ENCODE peak calls at places on chromosomes 1 and 21, in nine cellular contexts. Q is tibial nerve, P is left lung, D is uterus, I is cardiac fibroblast, K is IMR-90, M is astrocyte, G is AG04450, Z is cardiac muscle cell. U is an unnamed sample.

GRCh38 chr1:166906647-166907046 is 30.6 kb upstream of the TADA1 start:
- DNase-seq in Z (no peak), P (no peak), D (no peak), G (no peak), I (no peak), Q (no peak), K (no peak), M (peak; percentile 31), U (no peak)

GRCh38 chr21:45139473-45139872 is 65.1 kb downstream of the ADARB1 start:
- DNase-seq in G (no peak), P (no peak), K (no peak), D (no peak), Q (no peak), Z (no peak), I (no peak), M (no peak), U (no peak)

GRCh38 chr1:27959792-27960603 is at the start of gene XKR8:
- DNase-seq in Z (peak; percentile 79), K (peak; percentile 57), I (peak; percentile 82), P (peak; percentile 96), M (peak; percentile 55), Q (peak; percentile 38), G (peak; percentile 23), D (peak; percentile 68), U (peak; percentile 90)

GRCh38 chr1:148379697-148380096 is 103.4 kb downstream of the PPIAL4G start:
- DNase-seq in K (no peak), D (no peak), Z (no peak), M (no peak), Q (no peak), P (no peak), G (no peak), I (no peak), U (no peak)

GRCh38 chr1:108505766-108506075 is 54.2 kb upstream of the EEIG2 start:
- DNase-seq in K (no peak), D (no peak), I (no peak), P (no peak), G (no peak), M (no peak), Q (no peak), Z (no peak), U (no peak)

GRCh38 chr21:42357307-42357706 is 6.5 kb upstream of the TFF2 start:
- DNase-seq in Z (no peak), P (no peak), D (no peak), Q (no peak), G (no peak), K (no peak), M (no peak), I (no peak), U (no peak)

GRCh38 chr1:52798331-52798730 is 44.2 kb upstream of the ZYG11A start:
- DNase-seq in Q (no peak), P (no peak), Z (no peak), D (no peak), M (no peak), K (no peak), I (no peak), G (no peak), U (no peak)

GRCh38 chr1:50704126-50704525 is 255.9 kb downstream of the FAF1 start:
- DNase-seq in I (peak; percentile 56), Q (peak; percentile 39), M (no peak), K (peak; percentile 41), D (no peak), Z (peak; percentile 45), P (no peak), G (peak; percentile 6), U (no peak)

GRCh38 chr1:167762061-167762746 is 40.4 kb downstream of the MPZL1 start:
- DNase-seq in D (no peak), M (no peak), P (no peak), Q (no peak), K (no peak), G (no peak), I (no peak), Z (no peak), U (no peak)

GRCh38 chr1:230057681-230058565 is 9.1 kb upstream of the GALNT2 start:
- DNase-seq in Q (no peak), K (no peak), P (no peak), Z (no peak), M (no peak), G (no peak), I (no peak), D (no peak), U (no peak)

GRCh38 chr1:39717809-39718208 is 20.9 kb upstream of the PPIE start:
- DNase-seq in K (no peak), Z (no peak), M (no peak), Q (no peak), G (no peak), P (no peak), D (no peak), I (no peak), U (no peak)

GRCh38 chr1:26307363-26307781 is 936 bp upstream of the UBXN11 start:
- DNase-seq in D (no peak), K (no peak), M (no peak), I (no peak), G (no peak), Q (no peak), Z (no peak), P (no peak), U (no peak)

GRCh38 chr1:168053681-168054080 is 83.0 kb downstream of the GPR161 start:
- DNase-seq in M (no peak), G (no peak), D (no peak), I (no peak), P (no peak), Q (no peak), Z (peak; percentile 10), K (no peak), U (no peak)

GRCh38 chr21:43333301-43334062 is 93.4 kb downstream of the SIK1 start:
- DNase-seq in M (peak; percentile 90), D (peak; percentile 34), Q (peak; percentile 31), Z (peak; percentile 79), K (peak; percentile 96), G (peak; percentile 80), P (peak; percentile 83), I (peak; percentile 92), U (no peak)

GRCh38 chr1:170513138-170513537 is 18.8 kb upstream of the GORAB start:
- DNase-seq in G (no peak), I (no peak), Q (no peak), P (no peak), Z (no peak), K (no peak), M (no peak), D (no peak), U (no peak)

GRCh38 chr21:40844935-40845334 is 2.0 kb downstream of the DSCAM start:
- DNase-seq in M (no peak), I (no peak), K (no peak), G (no peak), Q (no peak), P (no peak), Z (no peak), D (no peak), U (no peak)

GRCh38 chr21:40847956-40848355 is 998 bp upstream of the DSCAM start:
- DNase-seq in M (no peak), Q (no peak), Z (no peak), K (no peak), D (no peak), P (no peak), I (no peak), G (no peak), U (no peak)

GRCh38 chr21:40846566-40847411 is at the start of gene DSCAM:
- DNase-seq in I (no peak), G (no peak), M (peak; percentile 18), Z (peak; percentile 34), Q (no peak), K (no peak), D (no peak), P (peak; percentile 71), U (no peak)

GRCh38 chr21:40845621-40846020 is 1.3 kb downstream of the DSCAM start:
- DNase-seq in Q (no peak), D (no peak), M (peak; percentile 42), I (no peak), P (no peak), G (no peak), K (peak; percentile 3), Z (no peak), U (no peak)

DNA sequence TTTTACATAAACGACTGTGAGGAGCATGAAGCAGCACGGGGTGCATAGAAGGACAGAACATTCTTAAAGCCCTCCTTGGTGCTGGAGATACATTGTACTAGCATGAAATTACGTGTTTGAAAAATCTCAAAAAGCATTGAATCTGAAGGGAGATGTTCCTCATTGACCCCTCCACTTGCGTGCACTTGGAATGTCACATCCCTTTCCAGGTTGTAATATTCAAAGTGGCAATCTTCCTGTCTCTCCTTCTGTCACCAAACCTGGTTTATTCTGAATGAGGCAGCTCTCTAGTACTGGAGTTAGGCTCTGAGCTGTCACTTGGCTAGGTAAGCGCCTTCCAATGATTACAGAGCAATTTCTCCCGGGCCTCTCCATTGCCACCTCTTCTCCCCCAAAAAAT is 901 bp downstream of the DSCAM start:
- DNase-seq in K (no peak), Q (no peak), M (no peak), G (no peak), D (no peak), I (no peak), Z (peak; percentile 14), P (no peak), U (no peak)
- H3K4me3 ChIP-seq in K (no peak overlapping the region), Q (no peak overlapping the region), M (peak overlapping the region; percentile 17), G (no peak overlapping the region), D (no peak overlapping the region), I (no peak overlapping the region), Z (peak overlapping the region; percentile 22), P (no peak overlapping the region), U (no peak overlapping the region)

GRCh38 chr1:206856674-206857464 is 8.6 kb upstream of the IL20 start:
- DNase-seq in Z (no peak), I (no peak), M (no peak), D (no peak), G (no peak), P (no peak), K (no peak), Q (no peak), U (no peak)
- TF ChIP-seq CTCF in Z (peak; percentile 22), I (peak; percentile 19), M (no peak), D (no peak), G (peak; percentile 39), P (no peak), K (no peak), Q (no peak), U (peak; percentile 5)

DNA sequence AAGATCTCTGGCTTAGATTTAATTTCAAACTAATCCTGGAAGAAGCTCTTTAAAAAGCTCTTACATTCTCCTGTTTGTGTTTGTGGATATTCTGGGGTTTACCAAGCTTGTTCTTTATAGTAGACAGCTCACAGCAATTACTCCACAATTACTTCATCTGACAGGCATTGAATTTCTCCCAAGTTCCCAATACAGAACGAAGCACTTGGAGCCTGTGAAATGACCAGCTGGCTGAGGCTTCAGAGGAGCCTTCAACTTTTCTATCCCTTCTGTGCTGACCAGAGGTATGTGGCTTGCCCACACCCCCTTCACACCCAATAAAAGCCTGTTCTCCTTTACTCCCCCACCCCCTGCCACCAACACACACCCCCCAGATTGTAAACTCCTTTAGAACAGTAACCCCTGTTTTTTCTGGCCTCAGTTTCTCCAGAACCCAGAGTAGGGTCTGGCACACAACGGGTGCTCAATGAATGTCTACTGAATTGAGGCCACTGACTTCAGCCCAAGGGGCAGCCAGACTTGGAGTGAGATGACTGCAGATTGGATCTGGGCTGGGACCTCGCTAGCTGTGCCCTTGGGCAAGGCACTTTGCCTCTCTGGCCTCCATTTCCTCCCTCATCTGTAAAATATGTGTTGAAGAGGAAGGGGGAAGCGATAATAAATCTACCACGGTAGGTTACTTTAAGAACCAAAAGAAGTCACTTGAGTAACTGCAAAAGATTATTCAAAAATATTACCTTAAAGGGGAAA is 744 bp upstream of the GRHL3 start:
- DNase-seq in K (peak; percentile 36), I (peak; percentile 59), D (no peak), P (no peak), M (peak; percentile 66), G (peak; percentile 26), Q (no peak), Z (no peak), U (no peak)
- H3K4me3 ChIP-seq in K (no peak overlapping the region), I (no peak overlapping the region), D (no peak overlapping the region), P (no peak overlapping the region), M (no peak overlapping the region), G (no peak overlapping the region), Q (no peak overlapping the region), Z (no peak overlapping the region), U (no peak overlapping the region)

GRCh38 chr1:247400685-247401084 is 15.3 kb upstream of the NLRP3 start:
- DNase-seq in I (no peak), P (no peak), Q (no peak), D (no peak), K (no peak), Z (no peak), G (no peak), M (no peak), U (no peak)
- TF ChIP-seq CTCF in I (no peak), P (no peak), Q (no peak), D (no peak), K (no peak), Z (no peak), G (no peak), M (no peak), U (no peak)